ENCODE peak calls at places on chromosome 15, in nine cellular contexts. T, A, M, S, F, Z, K, V and I are unnamed samples.

GRCh38 chr15:60379466-60380274 is 18.1 kb downstream of the ANXA2 start:
- DNase-seq in T (no peak), A (no peak), M (no peak), S (no peak), F (no peak), Z (no peak), K (peak), V (peak), I (no peak)

GRCh38 chr15:56735589-56735988 is 2.3 kb upstream of the ZNF280D start:
- DNase-seq in T (no peak), A (no peak), M (no peak), S (no peak), F (no peak), Z (no peak), K (no peak), V (no peak), I (no peak)

GRCh38 chr15:74795961-74796625 is 14.2 kb downstream of the CSK start:
- DNase-seq in T (no peak), A (peak), M (no peak), S (no peak), F (no peak), Z (no peak), K (no peak), V (no peak), I (no peak)

GRCh38 chr15:39177561-39177960 is 403.3 kb upstream of the THBS1 start:
- DNase-seq in T (no peak), A (no peak), M (no peak), S (no peak), F (no peak), Z (no peak), K (no peak), V (peak), I (no peak)

GRCh38 chr15:88658972-88659931 is 20.4 kb downstream of the ISG20 start:
- DNase-seq in T (no peak), A (no peak), M (no peak), S (no peak), F (no peak), Z (peak), K (no peak), V (peak), I (no peak)

GRCh38 chr15:55334997-55335396 is 16.0 kb downstream of the PIGB start:
- DNase-seq in T (no peak), A (no peak), M (no peak), S (no peak), F (no peak), Z (no peak), K (no peak), V (no peak), I (no peak)

GRCh38 chr15:68783226-68784054 is 37.3 kb downstream of the ANP32A start:
- DNase-seq in T (no peak), A (peak), M (peak), S (peak), F (peak), Z (no peak), K (no peak), V (peak), I (peak)

GRCh38 chr15:38670142-38671002 is 105.8 kb upstream of the RASGRP1 start:
- DNase-seq in T (peak), A (peak), M (no peak), S (no peak), F (no peak), Z (no peak), K (no peak), V (no peak), I (no peak)

GRCh38 chr15:48046813-48047483 is 73.8 kb upstream of the SLC24A5 start:
- DNase-seq in T (no peak), A (no peak), M (no peak), S (no peak), F (no peak), Z (no peak), K (no peak), V (no peak), I (no peak)

GRCh38 chr15:44726568-44727461 is 9.5 kb upstream of the TRIM69 start:
- DNase-seq in T (peak), A (peak), M (peak), S (no peak), F (no peak), Z (no peak), K (peak), V (peak), I (no peak)

GRCh38 chr15:60922736-60923135 is 306.4 kb downstream of the RORA start:
- DNase-seq in T (no peak), A (no peak), M (no peak), S (no peak), F (no peak), Z (no peak), K (no peak), V (no peak), I (no peak)

GRCh38 chr15:41494922-41495735 is 1.5 kb downstream of the ITPKA start:
- DNase-seq in T (no peak), A (peak), M (no peak), S (peak), F (peak), Z (no peak), K (no peak), V (no peak), I (peak)

GRCh38 chr15:77402740-77403379 is 17.0 kb downstream of the PEAK1 start:
- DNase-seq in T (no peak), A (no peak), M (no peak), S (no peak), F (no peak), Z (no peak), K (peak), V (no peak), I (no peak)

GRCh38 chr15:63107895-63108546 is 13.6 kb upstream of the LACTB start:
- DNase-seq in T (no peak), A (no peak), M (peak), S (no peak), F (no peak), Z (peak), K (peak), V (peak), I (no peak)

GRCh38 chr15:70358871-70359647 is 261.3 kb upstream of the TLE3 start:
- DNase-seq in T (no peak), A (no peak), M (no peak), S (no peak), F (no peak), Z (peak), K (no peak), V (no peak), I (no peak)

GRCh38 chr15:61556037-61556648 is 327.0 kb upstream of the RORA start:
- DNase-seq in T (no peak), A (no peak), M (peak), S (no peak), F (no peak), Z (no peak), K (peak), V (peak), I (no peak)

GRCh38 chr15:59180946-59181345 is 25.7 kb upstream of the LDHAL6B start:
- DNase-seq in T (no peak), A (no peak), M (no peak), S (no peak), F (no peak), Z (no peak), K (peak), V (no peak), I (no peak)

GRCh38 chr15:88834211-88834812 is 31.1 kb downstream of the ACAN start:
- DNase-seq in T (no peak), A (peak), M (peak), S (peak), F (peak), Z (peak), K (peak), V (peak), I (peak)

GRCh38 chr15:80578871-80579270 is 116.2 kb upstream of the ABHD17C start:
- DNase-seq in T (no peak), A (no peak), M (no peak), S (no peak), F (no peak), Z (no peak), K (no peak), V (no peak), I (no peak)

GRCh38 chr15:39595621-39596221 is 14.8 kb downstream of the THBS1 start:
- DNase-seq in T (no peak), A (no peak), M (peak), S (no peak), F (no peak), Z (no peak), K (no peak), V (no peak), I (no peak)

GRCh38 chr15:90184119-90184785 is 16.9 kb upstream of the SEMA4B start:
- DNase-seq in T (peak), A (no peak), M (peak), S (peak), F (no peak), Z (peak), K (peak), V (peak), I (peak)

GRCh38 chr15:67618312-67618711 is 75.8 kb downstream of the MAP2K5 start:
- DNase-seq in T (no peak), A (no peak), M (no peak), S (no peak), F (no peak), Z (no peak), K (no peak), V (no peak), I (no peak)

GRCh38 chr15:64521726-64522164 is 61.4 kb downstream of the ZNF609 start:
- DNase-seq in T (no peak), A (no peak), M (no peak), S (no peak), F (no peak), Z (no peak), K (peak), V (peak), I (no peak)

GRCh38 chr15:71571641-71572040 is 238.7 kb upstream of the NR2E3 start:
- DNase-seq in T (no peak), A (no peak), M (no peak), S (no peak), F (no peak), Z (no peak), K (no peak), V (no peak), I (no peak)

GRCh38 chr15:75705854-75706681 is 6.6 kb downstream of the CSPG4 start:
- DNase-seq in T (no peak), A (no peak), M (no peak), S (no peak), F (no peak), Z (no peak), K (no peak), V (no peak), I (no peak)

GRCh38 chr15:76533060-76533955 is 196.7 kb downstream of the ISL2 start:
- DNase-seq in T (no peak), A (no peak), M (no peak), S (no peak), F (no peak), Z (no peak), K (no peak), V (peak), I (no peak)

GRCh38 chr15:90594297-90594696 is 64.6 kb downstream of the CRTC3 start:
- DNase-seq in T (no peak), A (peak), M (no peak), S (no peak), F (no peak), Z (peak), K (peak), V (peak), I (peak)

GRCh38 chr15:38620851-38621594 is 56.4 kb upstream of the RASGRP1 start:
- DNase-seq in T (no peak), A (no peak), M (no peak), S (no peak), F (no peak), Z (no peak), K (no peak), V (no peak), I (no peak)

GRCh38 chr15:24678485-24678884 is 2.9 kb downstream of the NPAP1 start:
- DNase-seq in T (no peak), A (no peak), M (no peak), S (no peak), F (no peak), Z (no peak), K (no peak), V (no peak), I (no peak)